ENCODE peak calls at places on chromosome 15, in five cellular contexts. L is IMR-90, Y is SK-N-SH, A is K562, R is A549. B is an unnamed sample.

GRCh38 chr15:57639306-57639705 is 47.6 kb downstream of the MYZAP start:
- DNase-seq in Y (no peak), A (no peak), R (no peak), L (no peak), B (no peak)

GRCh38 chr15:91555307-91555706 is 298.2 kb upstream of the SLCO3A1 start:
- DNase-seq in L (peak; percentile 19), Y (no peak), R (no peak), A (no peak), B (no peak)

GRCh38 chr15:43800286-43801136 is at the start of gene HYPK:
- DNase-seq in R (peak; percentile 63), A (peak; percentile 95), L (peak; percentile 83), Y (peak; percentile 91), B (peak; percentile 55)

GRCh38 chr15:56042982-56043980 is 49.9 kb upstream of the NEDD4 start:
- DNase-seq in L (no peak), A (no peak), Y (no peak), R (no peak), B (peak; percentile 13)

GRCh38 chr15:52493968-52494367 is 34.7 kb downstream of the MYO5A start:
- DNase-seq in A (no peak), Y (no peak), R (no peak), L (peak; percentile 45), B (no peak)

GRCh38 chr15:70833897-70834765 is 19.8 kb downstream of the LARP6 start:
- DNase-seq in L (peak; percentile 91), A (no peak), Y (no peak), R (peak; percentile 77), B (no peak)

GRCh38 chr15:57340673-57341259 is 35.5 kb upstream of the CGNL1 start:
- DNase-seq in R (peak; percentile 50), L (peak; percentile 65), A (peak; percentile 72), Y (peak; percentile 72), B (peak; percentile 15)

GRCh38 chr15:91909574-91909973 is 56.1 kb downstream of the SLCO3A1 start:
- DNase-seq in A (no peak), Y (no peak), L (no peak), R (no peak), B (no peak)

GRCh38 chr15:74584779-74585178 is 30.9 kb upstream of the CLK3 start:
- DNase-seq in A (peak; percentile 78), L (no peak), Y (peak; percentile 89), R (no peak), B (no peak)

GRCh38 chr15:40306371-40306770 is 1.4 kb downstream of the PLCB2 start:
- DNase-seq in Y (no peak), R (no peak), L (no peak), A (no peak), B (no peak)

DNA sequence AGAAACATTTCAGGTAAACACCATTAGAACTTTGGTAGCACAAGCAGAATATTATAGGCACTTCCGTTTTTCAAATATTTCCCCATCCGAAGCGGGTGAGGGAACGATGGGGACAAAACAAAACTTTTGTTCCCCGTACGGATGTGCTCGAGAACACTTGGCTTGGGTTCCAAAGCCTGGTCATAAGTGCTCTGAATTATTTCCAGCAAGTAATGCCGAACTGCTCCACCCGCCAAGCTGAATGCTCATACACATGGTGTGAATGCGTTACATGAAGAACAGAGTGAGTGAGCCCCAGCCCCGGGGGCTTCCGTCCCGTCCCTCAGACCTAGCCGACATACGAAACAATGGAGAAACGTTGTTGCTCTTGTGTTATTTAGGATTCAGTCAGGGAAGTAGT is 438.1 kb upstream of the ARRDC4 start:
- DNase-seq in L (no peak), A (no peak), R (no peak), Y (no peak), B (no peak)
- TF ChIP-seq RCOR1 in L (no peak), A (no peak), R (no peak), Y (no peak), B (no peak)

GRCh38 chr15:78616506-78616905 is 4.3 kb downstream of the CHRNA3 start:
- DNase-seq in Y (no peak), L (no peak), R (no peak), A (no peak), B (no peak)
- TF ChIP-seq RCOR1 in Y (no peak), L (no peak), R (no peak), A (no peak), B (no peak)

GRCh38 chr15:68364028-68364659 is 67.8 kb downstream of the ITGA11 start:
- DNase-seq in A (no peak), R (no peak), Y (no peak), L (peak; percentile 43), B (no peak)
- TF ChIP-seq RCOR1 in A (no peak), R (no peak), Y (no peak), L (no peak), B (no peak)

GRCh38 chr15:62254137-62254934 is 89.3 kb upstream of the C2CD4B start:
- DNase-seq in A (peak; percentile 66), R (peak; percentile 56), Y (peak; percentile 76), L (peak; percentile 43), B (no peak)
- TF ChIP-seq RCOR1 in A (no peak), R (no peak), Y (no peak), L (no peak), B (no peak)

GRCh38 chr15:90018216-90018831 is 17.2 kb downstream of the ZNF710 start:
- DNase-seq in L (no peak), Y (no peak), A (no peak), R (no peak), B (no peak)
- TF ChIP-seq RCOR1 in L (no peak), Y (no peak), A (no peak), R (no peak), B (no peak)